ENCODE peak calls at places on chromosomes 16 and 17, in seven cellular contexts. Y is body of pancreas, M is lower lobe of right lung, D is astrocyte of the spinal cord, C is brain microvascular endothelial cell, T is SK-N-SH, Z is AG10803. O is an unnamed sample.

GRCh38 chr17:44961921-44962350 is 6.2 kb downstream of the C1QL1 start:
- DNase-seq in Y (no peak), M (no peak), D (no peak), C (no peak), T (no peak), Z (no peak), O (peak; percentile 26)

GRCh38 chr17:10463402-10463801 is 6.0 kb downstream of the MYH4 start:
- DNase-seq in Y (no peak), M (no peak), D (no peak), C (no peak), T (no peak), Z (no peak), O (no peak)

GRCh38 chr17:67569873-67570272 is 147.9 kb upstream of the NOL11 start:
- DNase-seq in Y (no peak), M (no peak), D (no peak), C (no peak), T (no peak), Z (no peak), O (no peak)

GRCh38 chr16:76676356-76676755 is 399.2 kb downstream of the CNTNAP4 start:
- DNase-seq in Y (peak; percentile 14), M (no peak), D (no peak), C (no peak), T (no peak), Z (no peak), O (no peak)

GRCh38 chr16:4414187-4414909 is 2.0 kb downstream of the CORO7 start:
- DNase-seq in Y (no peak), M (no peak), D (no peak), C (no peak), T (no peak), Z (no peak), O (no peak)

GRCh38 chr16:56093055-56093454 is 98.2 kb upstream of the GNAO1 start:
- DNase-seq in Y (no peak), M (no peak), D (no peak), C (no peak), T (no peak), Z (no peak), O (no peak)

GRCh38 chr16:11301645-11302513 is 20.7 kb upstream of the PRM1 start:
- DNase-seq in Y (no peak), M (no peak), D (peak; percentile 28), C (no peak), T (no peak), Z (no peak), O (no peak)

GRCh38 chr17:71251936-71252335 is 868.9 kb upstream of the SOX9 start:
- DNase-seq in Y (no peak), M (no peak), D (peak; percentile 36), C (no peak), T (no peak), Z (peak; percentile 95), O (no peak)

GRCh38 chr17:58328195-58329034 is at the start of gene TSPOAP1:
- DNase-seq in Y (no peak), M (peak; percentile 63), D (no peak), C (no peak), T (peak; percentile 95), Z (no peak), O (no peak)

GRCh38 chr16:67873435-67874146 is 739 bp downstream of the EDC4 start:
- DNase-seq in Y (no peak), M (no peak), D (no peak), C (no peak), T (no peak), Z (peak; percentile 18), O (no peak)

GRCh38 chr17:12727076-12727750 is 61.5 kb downstream of the MYOCD start:
- DNase-seq in Y (no peak), M (no peak), D (peak; percentile 5), C (peak; percentile 19), T (no peak), Z (peak; percentile 34), O (peak; percentile 31)

GRCh38 chr17:64411999-64412771 is 21.5 kb upstream of the PECAM1 start:
- DNase-seq in Y (peak; percentile 21), M (peak; percentile 79), D (peak; percentile 14), C (peak; percentile 16), T (no peak), Z (peak; percentile 13), O (peak; percentile 76)

GRCh38 chr17:82524540-82524939 is 5.0 kb downstream of the FOXK2 start:
- DNase-seq in Y (no peak), M (no peak), D (no peak), C (no peak), T (no peak), Z (no peak), O (no peak)

GRCh38 chr16:29899516-29900101 is at the start of gene SEZ6L2:
- DNase-seq in Y (peak; percentile 89), M (peak; percentile 79), D (peak; percentile 78), C (peak; percentile 89), T (peak; percentile 95), Z (peak; percentile 84), O (peak; percentile 95)

GRCh38 chr17:2854662-2855061 is 58.4 kb downstream of the RAP1GAP2 start:
- DNase-seq in Y (peak; percentile 84), M (no peak), D (no peak), C (no peak), T (peak; percentile 81), Z (no peak), O (no peak)

GRCh38 chr17:81365601-81366585 is 29.4 kb upstream of the BAHCC1 start:
- DNase-seq in Y (peak; percentile 99), M (peak; percentile 91), D (peak; percentile 81), C (no peak), T (peak; percentile 63), Z (no peak), O (peak; percentile 73)

GRCh38 chr17:61464121-61464905 is 12.1 kb downstream of the TBX4 start:
- DNase-seq in Y (no peak), M (peak; percentile 46), D (no peak), C (no peak), T (no peak), Z (no peak), O (no peak)

GRCh38 chr16:3902731-3903130 is 22.2 kb upstream of the CREBBP start:
- DNase-seq in Y (no peak), M (peak; percentile 15), D (peak; percentile 6), C (no peak), T (no peak), Z (no peak), O (no peak)

GRCh38 chr17:45742251-45742650 is 41.9 kb upstream of the CRHR1 start:
- DNase-seq in Y (no peak), M (no peak), D (no peak), C (no peak), T (no peak), Z (no peak), O (no peak)

GRCh38 chr16:84950906-84951305 is 60.4 kb downstream of the ZDHHC7 start:
- DNase-seq in Y (no peak), M (no peak), D (no peak), C (no peak), T (peak; percentile 56), Z (no peak), O (no peak)

GRCh38 chr17:50198026-50198669 is 3.3 kb downstream of the COL1A1 start:
- DNase-seq in Y (peak; percentile 56), M (peak; percentile 61), D (peak; percentile 64), C (no peak), T (peak; percentile 89), Z (peak; percentile 60), O (peak; percentile 79)

GRCh38 chr17:50201226-50201854 is at the start of gene COL1A1:
- DNase-seq in Y (peak; percentile 50), M (no peak), D (peak; percentile 91), C (peak; percentile 90), T (peak; percentile 54), Z (peak; percentile 95), O (peak; percentile 87)

GRCh38 chr17:50200447-50201225 is 795 bp downstream of the COL1A1 start:
- DNase-seq in Y (peak; percentile 90), M (peak; percentile 92), D (peak; percentile 95), C (peak; percentile 78), T (peak; percentile 95), Z (peak; percentile 72), O (peak; percentile 96)

GRCh38 chr17:50199651-50200446 is 1.6 kb downstream of the COL1A1 start:
- DNase-seq in Y (peak; percentile 91), M (peak; percentile 93), D (peak; percentile 98), C (peak; percentile 88), T (peak; percentile 89), Z (peak; percentile 93), O (peak; percentile 99)

DNA sequence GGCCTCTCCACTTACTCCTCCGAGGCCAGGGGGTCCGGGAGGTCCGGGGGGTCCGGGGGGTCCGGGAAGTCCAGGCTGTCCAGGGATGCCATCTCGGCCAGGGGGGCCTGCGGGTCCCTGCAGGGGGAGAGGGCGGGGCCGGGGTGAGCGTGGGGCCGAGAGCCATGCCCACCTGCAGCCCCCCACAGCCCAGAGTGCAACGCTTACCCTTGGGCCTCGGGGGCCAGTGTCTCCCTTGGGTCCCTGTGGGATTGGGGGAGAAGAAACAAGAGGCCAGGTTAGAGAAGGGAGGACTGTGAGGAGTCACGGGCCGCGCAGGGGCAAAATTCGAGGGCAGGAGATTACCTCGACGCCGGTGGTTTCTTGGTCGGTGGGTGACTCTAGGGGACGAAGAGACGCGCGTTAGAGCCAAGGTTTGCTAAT is 2.2 kb downstream of the COL1A1 start:
- DNase-seq in Y (no peak), M (peak; percentile 39), D (no peak), C (no peak), T (no peak), Z (peak; percentile 48), O (peak; percentile 16)
- H3K4me3 ChIP-seq in Y (no peak overlapping the region), M (peak overlapping the region; percentile 57), D (peak overlapping the region; percentile 100), C (peak overlapping the region; percentile 100), T (peak overlapping the region; percentile 96), Z (peak overlapping the region; percentile 100), O (peak overlapping the region; percentile 98)

GRCh38 chr16:87653234-87653633 is 50.9 kb downstream of the JPH3 start:
- DNase-seq in Y (no peak), M (no peak), D (no peak), C (no peak), T (peak; percentile 66), Z (no peak), O (peak; percentile 10)
- TF ChIP-seq CTCF in Y (peak; percentile 9), M (peak; percentile 5), D (peak; percentile 62), C (peak; percentile 64), T (peak; percentile 51), Z (peak; percentile 47), O (peak; percentile 47)

GRCh38 chr17:72399023-72399607 is 278.3 kb downstream of the SOX9 start:
- DNase-seq in Y (no peak), M (no peak), D (no peak), C (no peak), T (no peak), Z (no peak), O (no peak)
- H3K4me3 ChIP-seq in Y (no peak overlapping the region), M (no peak overlapping the region), D (no peak overlapping the region), C (no peak overlapping the region), T (no peak overlapping the region), Z (no peak overlapping the region), O (no peak overlapping the region)

DNA sequence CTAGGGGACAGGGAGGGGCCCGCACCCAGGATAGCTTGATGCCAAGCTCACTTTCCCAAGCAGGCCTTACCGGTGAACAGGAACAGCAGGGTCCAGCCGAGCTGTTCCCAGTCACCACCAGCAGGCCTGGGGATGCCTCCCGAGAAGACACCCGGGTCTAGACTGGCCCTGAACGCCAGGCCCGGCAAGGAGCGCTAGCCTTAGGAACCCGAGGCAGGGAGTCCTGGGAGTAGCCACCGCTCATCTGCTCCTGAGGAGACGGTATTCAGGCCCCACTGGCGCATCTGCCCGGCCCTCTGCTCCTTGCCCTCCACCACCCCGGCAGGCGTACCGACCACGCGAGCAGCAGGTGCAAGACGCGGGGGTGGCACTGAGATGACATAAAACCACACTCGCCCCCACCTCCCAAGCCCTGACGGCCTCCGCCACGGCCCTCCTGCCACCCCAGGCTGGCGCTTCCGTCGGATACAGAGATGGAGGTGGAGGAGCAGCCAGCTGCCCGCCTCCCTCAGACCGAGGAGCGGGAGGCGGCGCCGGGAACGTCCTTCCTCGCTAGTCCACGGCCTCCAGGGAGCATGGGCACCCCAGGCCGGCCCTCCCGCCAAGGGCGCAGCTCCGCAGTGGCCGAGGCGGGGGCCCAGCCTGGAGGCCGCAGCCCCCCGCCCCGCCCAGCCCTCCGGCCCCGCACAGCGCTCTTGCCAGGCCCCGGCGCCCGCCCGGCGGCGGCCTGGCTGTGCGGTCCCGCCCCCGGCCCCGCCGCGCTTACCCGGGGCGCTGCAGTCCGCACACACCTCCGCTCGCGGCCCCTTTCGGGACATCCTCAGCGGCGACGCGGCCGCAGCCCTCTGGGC is 662 bp downstream of the GIT1 start:
- DNase-seq in Y (peak; percentile 39), M (peak; percentile 67), D (no peak), C (no peak), T (peak; percentile 58), Z (no peak), O (peak; percentile 32)
- TF ChIP-seq CTCF in Y (no peak), M (no peak), D (no peak), C (no peak), T (no peak), Z (no peak), O (no peak)

O was measured in fibroblast of pulmonary artery.